ENCODE peak calls at places on chromosomes 16 and 17, in ten cellular contexts. U is A549, O is pancreas, K is epithelial cell of esophagus, C is Peyer's patch, A is MM.1S, X is cardiac muscle cell, S is lung, I is skeletal muscle cell, Y is fibroblast of the aortic adventitia. G is an unnamed sample.

GRCh38 chr16:86016201-86016965 is 117.4 kb downstream of the IRF8 start:
- DNase-seq in C (peak), K (peak), O (peak), A (peak), X (peak), U (peak), S (peak), Y (peak), I (peak), G (peak)

GRCh38 chr17:69870751-69871199 is 204.2 kb upstream of the KCNJ16 start:
- DNase-seq in X (peak), U (no peak), K (peak), S (no peak), I (peak), A (no peak), Y (peak), O (no peak), C (no peak), G (no peak)

GRCh38 chr16:25109643-25110042 is 1.9 kb upstream of the LCMT1 start:
- DNase-seq in K (peak), S (peak), X (no peak), O (peak), I (peak), Y (peak), A (no peak), C (peak), U (peak), G (no peak)

GRCh38 chr16:12519986-12520385 is 283.7 kb downstream of the CPPED1 start:
- DNase-seq in O (no peak), K (no peak), I (no peak), U (no peak), Y (no peak), X (no peak), C (no peak), A (no peak), S (no peak), G (no peak)

GRCh38 chr16:57185446-57185944 is 344 bp downstream of the PSME3IP1 start:
- DNase-seq in X (peak), Y (peak), I (no peak), K (peak), C (no peak), S (peak), A (no peak), U (peak), O (peak), G (no peak)

GRCh38 chr16:78742501-78743283 is 643.2 kb downstream of the WWOX start:
- DNase-seq in X (no peak), U (no peak), O (no peak), S (no peak), C (peak), K (no peak), A (peak), Y (no peak), I (no peak), G (no peak)

GRCh38 chr17:28643979-28644781 is 778 bp downstream of the BLTP2 start:
- DNase-seq in U (peak), O (peak), S (peak), A (peak), Y (peak), X (peak), I (no peak), K (peak), C (peak), G (peak)

GRCh38 chr17:948284-948852 is 31.2 kb downstream of the NXN start:
- DNase-seq in U (no peak), I (no peak), A (no peak), O (no peak), C (no peak), S (no peak), K (no peak), X (no peak), Y (no peak), G (no peak)

GRCh38 chr17:62919388-62919787 is 46.6 kb upstream of the TANC2 start:
- DNase-seq in Y (peak), C (no peak), K (no peak), O (peak), A (no peak), I (peak), U (peak), S (no peak), X (peak), G (no peak)

GRCh38 chr16:79047337-79047736 is 553.2 kb downstream of the MAF start:
- DNase-seq in K (peak), S (no peak), C (no peak), Y (no peak), A (peak), U (peak), I (no peak), X (no peak), O (no peak), G (peak)

GRCh38 chr17:64112978-64113377 is 17.0 kb downstream of the ERN1 start:
- DNase-seq in S (no peak), Y (no peak), K (no peak), I (no peak), C (no peak), X (no peak), U (no peak), A (peak), O (no peak), G (no peak)

GRCh38 chr16:3021449-3022207 is 1.5 kb downstream of the TNFRSF12A start:
- DNase-seq in I (peak), A (no peak), K (peak), U (peak), S (peak), O (peak), X (peak), C (peak), Y (peak), G (no peak)

GRCh38 chr16:83351846-83352245 is 455.9 kb upstream of the HSBP1 start:
- DNase-seq in C (no peak), S (no peak), U (no peak), Y (no peak), A (no peak), X (no peak), I (no peak), O (no peak), K (no peak), G (no peak)

DNA sequence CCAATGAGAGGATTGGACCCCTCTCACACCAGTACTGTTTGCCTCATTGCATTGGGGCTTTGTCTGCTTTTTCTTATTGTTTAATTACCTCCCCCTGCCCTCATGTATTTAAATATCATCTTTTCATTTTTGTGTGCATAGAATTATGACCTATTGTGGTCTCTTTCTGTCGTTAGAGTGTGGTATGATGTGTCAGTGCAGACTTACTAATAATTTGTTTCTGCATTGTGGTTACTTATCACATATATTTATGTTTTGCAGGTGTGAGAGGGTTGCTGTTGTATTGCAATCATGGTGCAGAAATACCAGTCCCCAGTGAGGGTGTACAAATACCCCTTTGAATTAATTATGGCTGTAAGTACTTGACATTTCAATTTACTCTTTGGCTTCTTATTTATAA is 2.5 kb downstream of the SEC14L1 start:
- DNase-seq in X (no peak), O (no peak), C (no peak), I (no peak), A (peak), S (no peak), U (no peak), Y (no peak), K (no peak), G (no peak)
- H3K4me3 ChIP-seq in X (no peak), O (peak), C (no peak), I (no peak), A (peak), S (peak), U (no peak), Y (no peak), K (no peak), G (no peak)

GRCh38 chr17:58666858-58667267 is 25.0 kb downstream of the TEX14 start:
- DNase-seq in K (peak), U (peak), O (peak), Y (peak), X (no peak), S (peak), I (no peak), A (no peak), C (peak), G (no peak)
- H3K4me3 ChIP-seq in K (peak), U (peak), O (peak), Y (no peak), X (no peak), S (no peak), I (no peak), A (no peak), C (peak), G (no peak)

GRCh38 chr17:47851764-47852112 is 775 bp upstream of the SP6 start:
- DNase-seq in O (no peak), Y (no peak), S (no peak), X (no peak), C (no peak), I (no peak), U (no peak), A (no peak), K (no peak), G (no peak)

GRCh38 chr17:47850373-47850691 is 631 bp downstream of the SP6 start:
- DNase-seq in A (no peak), C (no peak), Y (no peak), U (no peak), X (no peak), S (no peak), I (no peak), K (no peak), O (no peak), G (no peak)

GRCh38 chr17:47853616-47854015 is 2.7 kb upstream of the SP6 start:
- DNase-seq in S (no peak), U (no peak), A (no peak), K (no peak), I (no peak), O (no peak), C (no peak), X (no peak), Y (no peak), G (no peak)

GRCh38 chr17:47850692-47851573 is at the start of gene SP6:
- DNase-seq in C (peak), K (peak), U (peak), A (peak), X (peak), S (peak), I (no peak), O (peak), Y (peak), G (no peak)

DNA sequence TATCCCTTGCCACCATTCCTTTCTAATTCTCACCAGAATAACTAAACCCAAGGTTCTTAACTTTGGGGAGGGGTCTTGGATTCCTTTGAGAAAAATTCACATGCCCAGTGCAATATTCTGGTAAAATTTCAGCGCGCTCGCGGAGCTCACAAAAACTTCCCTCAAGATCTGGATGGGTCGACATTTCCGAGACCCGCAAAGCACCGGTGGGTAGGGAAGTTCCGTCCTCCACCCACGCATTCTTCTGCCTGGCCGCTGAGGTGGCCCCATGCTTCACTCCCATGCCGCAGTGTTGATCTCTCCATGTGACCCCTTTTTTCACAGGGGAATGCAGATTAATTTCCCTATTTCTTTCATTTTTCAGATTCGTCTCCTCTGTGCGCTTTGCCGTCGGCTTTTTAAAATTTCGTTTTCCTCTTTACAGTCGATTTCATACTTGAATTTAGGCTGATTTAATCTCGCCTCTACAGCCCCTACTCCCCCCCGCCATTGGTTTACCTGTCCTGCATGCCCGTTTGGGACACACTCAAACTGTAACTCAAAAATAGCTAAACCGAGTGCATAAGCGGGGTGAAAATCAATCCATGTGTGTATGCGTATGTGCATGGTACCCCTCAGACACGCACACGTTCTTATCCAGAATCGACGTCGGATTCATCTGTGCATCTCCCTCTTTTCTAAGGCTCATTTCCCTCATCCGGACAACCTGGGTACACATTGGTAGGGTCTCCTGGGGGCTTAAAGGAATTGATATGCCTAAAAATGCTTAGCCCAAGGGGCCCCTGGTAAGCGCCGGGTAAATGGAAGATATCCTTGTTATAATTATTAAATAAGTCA is 1.4 kb upstream of the SP6 start:
- DNase-seq in O (no peak), X (no peak), U (no peak), K (no peak), C (no peak), A (no peak), Y (peak), S (no peak), I (no peak), G (no peak)
- H3K4me3 ChIP-seq in O (no peak), X (no peak), U (no peak), K (no peak), C (no peak), A (no peak), Y (no peak), S (no peak), I (no peak), G (no peak)

GRCh38 chr17:6996256-6997111 is 635 bp downstream of the ALOX12 start:
- DNase-seq in U (no peak), A (no peak), I (no peak), Y (no peak), K (no peak), C (no peak), X (no peak), O (no peak), S (no peak), G (no peak)
- H3K4me3 ChIP-seq in U (no peak), A (no peak), I (peak), Y (no peak), K (peak), C (no peak), X (peak), O (no peak), S (no peak), G (no peak)

GRCh38 chr17:6913608-6914443 is 82.0 kb upstream of the ALOX12 start:
- DNase-seq in A (no peak), U (peak), X (peak), O (peak), S (peak), Y (peak), C (peak), K (peak), I (peak), G (peak)
- H3K4me3 ChIP-seq in A (no peak), U (peak), X (no peak), O (no peak), S (no peak), Y (no peak), C (peak), K (no peak), I (no peak), G (no peak)

DNA sequence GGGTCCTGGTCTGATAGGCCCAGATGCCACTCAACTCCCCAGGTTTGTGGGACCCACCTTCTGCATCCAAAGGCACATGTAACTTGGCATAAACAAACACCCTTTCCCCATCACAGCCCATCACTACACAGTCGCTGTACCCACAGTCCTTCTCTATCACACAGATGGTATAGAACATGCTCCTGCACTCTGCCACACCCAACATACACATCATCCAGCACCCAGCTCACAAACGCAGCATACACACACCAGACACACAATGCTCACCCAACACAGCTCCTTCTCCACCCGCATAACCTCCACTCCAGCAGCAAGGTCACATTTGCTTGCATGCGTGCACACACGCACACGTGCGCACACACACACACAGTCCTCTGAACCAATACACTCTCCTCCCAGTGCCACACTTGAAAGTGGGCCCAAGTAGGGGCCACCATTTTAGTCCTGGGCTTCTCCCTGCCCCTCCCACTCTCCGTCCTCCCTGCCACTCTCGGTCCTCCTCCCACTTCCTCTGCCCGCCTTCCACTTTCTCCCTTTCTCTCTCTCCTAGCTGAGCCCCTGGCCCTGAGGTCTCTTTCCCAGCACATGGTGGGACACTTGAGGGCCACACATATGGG is 8.5 kb upstream of the TMEM92 start:
- DNase-seq in O (no peak), Y (peak), K (no peak), C (peak), I (no peak), X (no peak), A (no peak), S (no peak), U (no peak), G (no peak)
- H3K4me3 ChIP-seq in O (no peak), Y (peak), K (no peak), C (no peak), I (peak), X (no peak), A (no peak), S (no peak), U (no peak), G (no peak)

G was measured in Jurkat, Clone E6-1.